ENCODE peak calls at places on chromosome 1, in six cellular contexts. K, C, A, E, W and F are unnamed samples.

GRCh38 chr1:154760469-154760933 is 109.6 kb downstream of the KCNN3 start:
- DNase-seq in C (peak), A (peak), K (peak), W (peak), E (no peak), F (peak)

GRCh38 chr1:45213892-45214291 is 7.5 kb upstream of the ZSWIM5 start:
- DNase-seq in A (no peak), C (no peak), E (no peak), W (no peak), K (no peak), F (no peak)

GRCh38 chr1:32221980-32222751 is at the start of the genes EIF3I and TMEM234:
- DNase-seq in C (peak), A (peak), K (peak), E (peak), W (peak), F (peak)

GRCh38 chr1:15526021-15526489 is 593 bp upstream of the DNAJC16 start:
- DNase-seq in E (no peak), K (no peak), W (no peak), C (peak), A (no peak), F (no peak)

GRCh38 chr1:97906567-97907228 is 14.1 kb downstream of the DPYD start:
- DNase-seq in A (peak), W (peak), K (no peak), E (no peak), C (no peak), F (no peak)

GRCh38 chr1:171346866-171347265 is 32.9 kb downstream of the FMO4 start:
- DNase-seq in W (no peak), E (no peak), A (no peak), K (no peak), C (no peak), F (no peak)

GRCh38 chr1:89822999-89823628 is 2.3 kb downstream of the LRRC8D start:
- DNase-seq in C (no peak), W (no peak), E (no peak), A (peak), K (no peak), F (no peak)

GRCh38 chr1:119159096-119159495 is 18.6 kb upstream of the WARS2 start:
- DNase-seq in K (no peak), W (no peak), E (no peak), A (no peak), C (no peak), F (no peak)

GRCh38 chr1:42935313-42935624 is 23.4 kb downstream of the SLC2A1 start:
- DNase-seq in K (peak), C (peak), E (no peak), W (peak), A (no peak), F (peak)

GRCh38 chr1:93288558-93288957 is 57.1 kb upstream of the DR1 start:
- DNase-seq in K (no peak), W (no peak), A (no peak), C (no peak), E (no peak), F (no peak)

GRCh38 chr1:228955691-228956090 is 220.4 kb downstream of the RHOU start:
- DNase-seq in E (no peak), W (no peak), C (no peak), A (no peak), K (no peak), F (no peak)

GRCh38 chr1:11948822-11949458 is 14.4 kb downstream of the PLOD1 start:
- DNase-seq in A (peak), C (no peak), K (no peak), E (no peak), W (no peak), F (no peak)

GRCh38 chr1:7853341-7854026 is 619 bp upstream of the UTS2 start:
- DNase-seq in C (no peak), A (no peak), E (no peak), K (no peak), W (no peak), F (no peak)

GRCh38 chr1:179714623-179715022 is 28.5 kb upstream of the FAM163A start:
- DNase-seq in K (no peak), W (no peak), A (no peak), C (no peak), E (no peak), F (no peak)
- TF ChIP-seq EP300 in K (no peak), W (no peak), A (no peak), C (no peak), E (no peak), F (no peak)

GRCh38 chr1:160646192-160646591 is 652 bp downstream of the SLAMF1 start:
- DNase-seq in W (no peak), K (no peak), E (no peak), A (no peak), C (no peak), F (no peak)
- H3K4me3 ChIP-seq in W (no peak), K (peak), E (peak), A (no peak), C (peak), F (no peak)

GRCh38 chr1:213136190-213136917 is 85.3 kb downstream of the RPS6KC1 start:
- DNase-seq in A (no peak), C (peak), E (no peak), K (no peak), W (no peak), F (no peak)
- TF ChIP-seq CTCF in A (no peak), C (no peak), E (no peak), K (no peak), W (no peak), F (no peak)

GRCh38 chr1:66383602-66384001 is 150.4 kb upstream of the SGIP1 start:
- DNase-seq in K (no peak), W (no peak), A (no peak), C (no peak), E (no peak), F (no peak)
- TF ChIP-seq EP300 in K (no peak), W (no peak), A (no peak), C (no peak), E (no peak), F (no peak)

GRCh38 chr1:156078728-156079127 is 3.5 kb downstream of the MEX3A start:
- DNase-seq in A (no peak), E (no peak), C (no peak), K (no peak), W (no peak), F (no peak)

GRCh38 chr1:156081174-156082110 is 823 bp downstream of the MEX3A start:
- DNase-seq in A (no peak), W (no peak), C (no peak), K (no peak), E (no peak), F (no peak)

GRCh38 chr1:156080598-156081173 is 1.6 kb downstream of the MEX3A start:
- DNase-seq in K (no peak), C (no peak), E (no peak), A (no peak), W (no peak), F (no peak)

GRCh38 chr1:156082111-156083091 is at the start of gene MEX3A:
- DNase-seq in C (peak), W (peak), E (no peak), A (peak), K (peak), F (peak)

DNA sequence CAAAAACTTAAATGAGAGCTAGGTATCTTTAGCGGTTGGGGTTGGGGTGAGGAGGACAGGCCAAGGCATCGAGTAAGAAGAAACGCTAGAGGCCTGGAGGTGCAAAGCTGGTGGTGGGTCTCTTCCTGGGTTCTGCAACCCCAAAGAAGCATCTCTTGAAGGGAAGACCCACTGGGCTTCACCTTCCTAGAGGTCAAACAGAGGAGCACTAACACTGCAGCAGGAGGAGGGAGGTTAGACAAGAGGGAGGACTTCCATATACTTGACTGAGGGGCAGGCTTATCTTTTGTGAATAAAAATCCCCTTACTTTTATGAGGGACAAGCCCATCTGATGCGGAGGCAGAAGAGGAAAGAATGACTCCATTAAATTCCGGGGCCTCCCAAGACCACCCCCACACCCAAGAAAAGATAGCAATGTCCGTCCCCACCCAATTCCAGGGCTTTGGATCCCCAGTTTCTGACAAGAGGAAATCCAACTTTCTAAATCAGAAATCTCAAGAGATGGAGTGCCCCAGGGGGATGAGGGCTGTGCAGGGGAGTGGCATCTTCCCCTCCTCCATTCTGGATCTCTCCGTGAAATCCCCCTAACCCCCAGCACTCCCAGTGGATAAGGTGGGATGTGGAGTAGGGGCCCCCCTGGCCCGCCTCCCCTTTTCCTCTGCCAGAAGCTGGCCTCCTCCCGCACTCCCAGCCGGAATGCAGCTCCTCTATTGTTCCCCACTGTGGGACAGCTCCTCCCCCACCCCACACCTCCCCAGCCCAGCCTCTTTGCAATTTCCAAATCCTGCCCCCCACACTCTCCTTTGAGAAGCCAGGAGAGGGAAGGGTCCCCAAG is 2.3 kb downstream of the MEX3A start:
- DNase-seq in K (no peak), C (no peak), W (no peak), A (no peak), E (no peak), F (no peak)
- H3K4me3 ChIP-seq in K (no peak), C (no peak), W (no peak), A (no peak), E (no peak), F (no peak)

DNA sequence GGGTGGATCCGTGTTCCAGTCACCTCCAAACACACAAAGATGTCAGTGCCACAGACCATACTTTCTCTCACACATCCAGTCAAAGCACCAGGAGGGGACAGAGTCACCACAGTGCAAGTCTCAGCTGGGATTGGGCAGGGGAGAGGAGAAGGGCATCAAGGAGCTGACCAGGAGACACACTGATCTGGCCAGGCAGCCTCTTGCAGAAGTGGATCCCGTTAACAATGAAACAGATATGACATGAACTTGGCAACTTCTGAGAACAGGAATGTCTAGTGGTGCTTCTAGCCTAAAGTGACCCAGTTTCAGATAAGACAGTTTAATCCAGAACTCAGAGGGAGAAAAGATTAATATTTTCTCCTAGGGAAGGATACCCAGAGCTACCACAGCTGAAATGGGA is 71.0 kb downstream of the HIVEP3 start:
- DNase-seq in A (no peak), K (no peak), E (no peak), C (no peak), W (no peak), F (no peak)
- TF ChIP-seq CTCF in A (no peak), K (no peak), E (no peak), C (no peak), W (no peak), F (no peak)